ENCODE peak calls at places on chromosomes 2 and 18, in five cellular contexts. Z is activated T-helper 1 cell treated with anti-CD3 and anti-CD28 coated beads, Interleukin-2, amount 50 U/mL, for 16 hours; A is Caco-2; D is astrocyte; J is iris pigment epithelial cell. I is an unnamed sample.

GRCh38 chr18:79522451-79523220 is 126.9 kb downstream of the NFATC1 start:
- DNase-seq in Z (peak), A (no peak), D (no peak), J (no peak), I (no peak)

GRCh38 chr2:230322561-230323384 is 4.2 kb upstream of the SP140L start:
- DNase-seq in Z (no peak), A (no peak), D (no peak), J (no peak), I (no peak)

GRCh38 chr18:48627216-48627615 is 88.4 kb downstream of the CTIF start:
- DNase-seq in Z (no peak), A (no peak), D (peak), J (peak), I (no peak)

GRCh38 chr2:231032575-231033140 is 4.7 kb upstream of the C2orf72 start:
- DNase-seq in Z (no peak), A (no peak), D (no peak), J (no peak), I (no peak)

GRCh38 chr2:190533968-190534309 is 583 bp downstream of the NEMP2 start:
- DNase-seq in Z (peak), A (no peak), D (no peak), J (peak), I (no peak)

GRCh38 chr18:25247725-25248124 is 104.2 kb downstream of the ZNF521 start:
- DNase-seq in Z (no peak), A (no peak), D (peak), J (peak), I (no peak)

GRCh38 chr18:31555971-31556747 is 35.5 kb upstream of the TTR start:
- DNase-seq in Z (peak), A (peak), D (peak), J (peak), I (peak)

GRCh38 chr2:204691911-204692510 is 146.7 kb downstream of the PARD3B start:
- DNase-seq in Z (no peak), A (peak), D (peak), J (peak), I (peak)

GRCh38 chr2:64876137-64876647 is 113.0 kb upstream of the SLC1A4 start:
- DNase-seq in Z (no peak), A (peak), D (peak), J (peak), I (peak)

GRCh38 chr2:206442854-206443734 is at the start of gene ADAM23:
- DNase-seq in Z (peak), A (peak), D (peak), J (peak), I (peak)

GRCh38 chr2:136116813-136117390 is 1.0 kb downstream of the CXCR4 start:
- DNase-seq in Z (peak), A (peak), D (no peak), J (no peak), I (peak)

GRCh38 chr2:84846732-84847131 is 34.2 kb downstream of the TRABD2A start:
- DNase-seq in Z (no peak), A (no peak), D (peak), J (peak), I (no peak)

GRCh38 chr2:203893386-203893785 is 25.8 kb downstream of the CTLA4 start:
- DNase-seq in Z (no peak), A (no peak), D (no peak), J (no peak), I (no peak)

GRCh38 chr18:61824733-61825363 is 68.0 kb downstream of the RNF152 start:
- DNase-seq in Z (no peak), A (no peak), D (no peak), J (peak), I (no peak)